ENCODE peak calls at places on chromosomes 6 and 20, in nine cellular contexts. One of them, this sample, is unnamed.

GRCh38 chr6:125913864-125914351 is 42.7 kb upstream of the HINT3 start:
- DNase-seq in GM23338: no peak
- DNase-seq in fibroblast of the conjunctiva: peak
- DNase-seq in A172: peak
- DNase-seq in AG10803: peak
- DNase-seq in non-pigmented ciliary epithelial cell: peak
- DNase-seq in Calu3: peak
- DNase-seq in stimulated activated CD4-positive, alpha-beta T cell treated with anti-CD3 and anti-CD28 coated beads, Interleukin-4, amount 100 ng/mL, for 48 hours: no peak
- DNase-seq in fibroblast of gingiva: peak
- DNase-seq in this sample: no peak

GRCh38 chr6:132830236-132830799 is 15.9 kb downstream of the RPS12 start:
- DNase-seq in GM23338: peak
- DNase-seq in fibroblast of the conjunctiva: no peak
- DNase-seq in A172: peak
- DNase-seq in AG10803: peak
- DNase-seq in non-pigmented ciliary epithelial cell: no peak
- DNase-seq in Calu3: peak
- DNase-seq in stimulated activated CD4-positive, alpha-beta T cell treated with anti-CD3 and anti-CD28 coated beads, Interleukin-4, amount 100 ng/mL, for 48 hours: no peak
- DNase-seq in fibroblast of gingiva: peak
- DNase-seq in this sample: no peak

GRCh38 chr6:53258076-53258773 is 90.5 kb downstream of the ELOVL5 start:
- DNase-seq in GM23338: peak
- DNase-seq in fibroblast of the conjunctiva: no peak
- DNase-seq in A172: no peak
- DNase-seq in AG10803: no peak
- DNase-seq in non-pigmented ciliary epithelial cell: no peak
- DNase-seq in Calu3: no peak
- DNase-seq in stimulated activated CD4-positive, alpha-beta T cell treated with anti-CD3 and anti-CD28 coated beads, Interleukin-4, amount 100 ng/mL, for 48 hours: no peak
- DNase-seq in fibroblast of gingiva: no peak
- DNase-seq in this sample: no peak

GRCh38 chr6:136371951-136372350 is 82.3 kb upstream of the BCLAF1 start:
- DNase-seq in GM23338: no peak
- DNase-seq in fibroblast of the conjunctiva: no peak
- DNase-seq in A172: no peak
- DNase-seq in AG10803: no peak
- DNase-seq in non-pigmented ciliary epithelial cell: no peak
- DNase-seq in Calu3: no peak
- DNase-seq in stimulated activated CD4-positive, alpha-beta T cell treated with anti-CD3 and anti-CD28 coated beads, Interleukin-4, amount 100 ng/mL, for 48 hours: no peak
- DNase-seq in fibroblast of gingiva: no peak
- DNase-seq in this sample: no peak

GRCh38 chr6:150090328-150090727 is 21.4 kb upstream of the ULBP3 start:
- DNase-seq in GM23338: no peak
- DNase-seq in fibroblast of the conjunctiva: no peak
- DNase-seq in A172: no peak
- DNase-seq in AG10803: no peak
- DNase-seq in non-pigmented ciliary epithelial cell: no peak
- DNase-seq in Calu3: no peak
- DNase-seq in stimulated activated CD4-positive, alpha-beta T cell treated with anti-CD3 and anti-CD28 coated beads, Interleukin-4, amount 100 ng/mL, for 48 hours: no peak
- DNase-seq in fibroblast of gingiva: no peak
- DNase-seq in this sample: no peak

GRCh38 chr6:168513766-168514165 is 72.8 kb downstream of the SMOC2 start:
- DNase-seq in GM23338: no peak
- DNase-seq in fibroblast of the conjunctiva: no peak
- DNase-seq in A172: no peak
- DNase-seq in AG10803: no peak
- DNase-seq in non-pigmented ciliary epithelial cell: no peak
- DNase-seq in Calu3: no peak
- DNase-seq in stimulated activated CD4-positive, alpha-beta T cell treated with anti-CD3 and anti-CD28 coated beads, Interleukin-4, amount 100 ng/mL, for 48 hours: no peak
- DNase-seq in fibroblast of gingiva: no peak
- DNase-seq in this sample: no peak

GRCh38 chr6:163579111-163579879 is 164.8 kb downstream of the QKI start:
- DNase-seq in GM23338: peak
- DNase-seq in fibroblast of the conjunctiva: no peak
- DNase-seq in A172: no peak
- DNase-seq in AG10803: no peak
- DNase-seq in non-pigmented ciliary epithelial cell: no peak
- DNase-seq in Calu3: no peak
- DNase-seq in stimulated activated CD4-positive, alpha-beta T cell treated with anti-CD3 and anti-CD28 coated beads, Interleukin-4, amount 100 ng/mL, for 48 hours: no peak
- DNase-seq in fibroblast of gingiva: no peak
- DNase-seq in this sample: no peak

GRCh38 chr6:45677381-45677992 is 299.8 kb upstream of the SUPT3H start:
- DNase-seq in GM23338: no peak
- DNase-seq in fibroblast of the conjunctiva: no peak
- DNase-seq in A172: no peak
- DNase-seq in AG10803: peak
- DNase-seq in non-pigmented ciliary epithelial cell: peak
- DNase-seq in Calu3: peak
- DNase-seq in stimulated activated CD4-positive, alpha-beta T cell treated with anti-CD3 and anti-CD28 coated beads, Interleukin-4, amount 100 ng/mL, for 48 hours: no peak
- DNase-seq in fibroblast of gingiva: no peak
- DNase-seq in this sample: peak

GRCh38 chr6:32685603-32686002 is 19.1 kb upstream of the HLA-DQB1 start:
- DNase-seq in GM23338: no peak
- DNase-seq in fibroblast of the conjunctiva: no peak
- DNase-seq in A172: no peak
- DNase-seq in AG10803: peak
- DNase-seq in non-pigmented ciliary epithelial cell: no peak
- DNase-seq in Calu3: no peak
- DNase-seq in stimulated activated CD4-positive, alpha-beta T cell treated with anti-CD3 and anti-CD28 coated beads, Interleukin-4, amount 100 ng/mL, for 48 hours: no peak
- DNase-seq in fibroblast of gingiva: peak
- DNase-seq in this sample: no peak

GRCh38 chr20:59646487-59646886 is 42.1 kb downstream of the PHACTR3 start:
- DNase-seq in GM23338: no peak
- DNase-seq in fibroblast of the conjunctiva: no peak
- DNase-seq in A172: no peak
- DNase-seq in AG10803: no peak
- DNase-seq in non-pigmented ciliary epithelial cell: no peak
- DNase-seq in Calu3: no peak
- DNase-seq in stimulated activated CD4-positive, alpha-beta T cell treated with anti-CD3 and anti-CD28 coated beads, Interleukin-4, amount 100 ng/mL, for 48 hours: no peak
- DNase-seq in fibroblast of gingiva: no peak
- DNase-seq in this sample: no peak

GRCh38 chr6:17015144-17015543 is 86.7 kb upstream of the STMND1 start:
- DNase-seq in GM23338: no peak
- DNase-seq in fibroblast of the conjunctiva: no peak
- DNase-seq in A172: peak
- DNase-seq in AG10803: peak
- DNase-seq in non-pigmented ciliary epithelial cell: peak
- DNase-seq in Calu3: no peak
- DNase-seq in stimulated activated CD4-positive, alpha-beta T cell treated with anti-CD3 and anti-CD28 coated beads, Interleukin-4, amount 100 ng/mL, for 48 hours: no peak
- DNase-seq in fibroblast of gingiva: peak
- DNase-seq in this sample: peak

GRCh38 chr6:20953019-20953418 is 418.8 kb downstream of the CDKAL1 start:
- DNase-seq in GM23338: peak
- DNase-seq in fibroblast of the conjunctiva: no peak
- DNase-seq in A172: peak
- DNase-seq in AG10803: no peak
- DNase-seq in non-pigmented ciliary epithelial cell: no peak
- DNase-seq in Calu3: no peak
- DNase-seq in stimulated activated CD4-positive, alpha-beta T cell treated with anti-CD3 and anti-CD28 coated beads, Interleukin-4, amount 100 ng/mL, for 48 hours: no peak
- DNase-seq in fibroblast of gingiva: no peak
- DNase-seq in this sample: no peak

GRCh38 chr20:59232618-59233017 is 67.8 kb upstream of the EDN3 start:
- DNase-seq in GM23338: no peak
- DNase-seq in fibroblast of the conjunctiva: no peak
- DNase-seq in A172: no peak
- DNase-seq in AG10803: no peak
- DNase-seq in non-pigmented ciliary epithelial cell: no peak
- DNase-seq in Calu3: no peak
- DNase-seq in stimulated activated CD4-positive, alpha-beta T cell treated with anti-CD3 and anti-CD28 coated beads, Interleukin-4, amount 100 ng/mL, for 48 hours: no peak
- DNase-seq in fibroblast of gingiva: no peak
- DNase-seq in this sample: no peak

GRCh38 chr6:158008894-158009891 is 27.5 kb downstream of the SYNJ2 start:
- DNase-seq in GM23338: no peak
- DNase-seq in fibroblast of the conjunctiva: no peak
- DNase-seq in A172: peak
- DNase-seq in AG10803: peak
- DNase-seq in non-pigmented ciliary epithelial cell: no peak
- DNase-seq in Calu3: no peak
- DNase-seq in stimulated activated CD4-positive, alpha-beta T cell treated with anti-CD3 and anti-CD28 coated beads, Interleukin-4, amount 100 ng/mL, for 48 hours: no peak
- DNase-seq in fibroblast of gingiva: peak
- DNase-seq in this sample: no peak

GRCh38 chr6:16669227-16669626 is 92.0 kb downstream of the ATXN1 start:
- DNase-seq in GM23338: no peak
- DNase-seq in fibroblast of the conjunctiva: no peak
- DNase-seq in A172: peak
- DNase-seq in AG10803: peak
- DNase-seq in non-pigmented ciliary epithelial cell: no peak
- DNase-seq in Calu3: peak
- DNase-seq in stimulated activated CD4-positive, alpha-beta T cell treated with anti-CD3 and anti-CD28 coated beads, Interleukin-4, amount 100 ng/mL, for 48 hours: peak
- DNase-seq in fibroblast of gingiva: no peak
- DNase-seq in this sample: peak

GRCh38 chr20:48791014-48791413 is 36.8 kb downstream of the PREX1 start:
- DNase-seq in GM23338: no peak
- DNase-seq in fibroblast of the conjunctiva: no peak
- DNase-seq in A172: no peak
- DNase-seq in AG10803: no peak
- DNase-seq in non-pigmented ciliary epithelial cell: no peak
- DNase-seq in Calu3: no peak
- DNase-seq in stimulated activated CD4-positive, alpha-beta T cell treated with anti-CD3 and anti-CD28 coated beads, Interleukin-4, amount 100 ng/mL, for 48 hours: no peak
- DNase-seq in fibroblast of gingiva: peak
- DNase-seq in this sample: no peak

GRCh38 chr20:33859157-33859695 is 48.1 kb downstream of the CHMP4B start:
- DNase-seq in GM23338: no peak
- DNase-seq in fibroblast of the conjunctiva: no peak
- DNase-seq in A172: peak
- DNase-seq in AG10803: no peak
- DNase-seq in non-pigmented ciliary epithelial cell: no peak
- DNase-seq in Calu3: no peak
- DNase-seq in stimulated activated CD4-positive, alpha-beta T cell treated with anti-CD3 and anti-CD28 coated beads, Interleukin-4, amount 100 ng/mL, for 48 hours: no peak
- DNase-seq in fibroblast of gingiva: no peak
- DNase-seq in this sample: no peak

GRCh38 chr6:82144007-82144851 is 103.3 kb downstream of the IBTK start:
- DNase-seq in GM23338: no peak
- DNase-seq in fibroblast of the conjunctiva: peak
- DNase-seq in A172: peak
- DNase-seq in AG10803: peak
- DNase-seq in non-pigmented ciliary epithelial cell: peak
- DNase-seq in Calu3: peak
- DNase-seq in stimulated activated CD4-positive, alpha-beta T cell treated with anti-CD3 and anti-CD28 coated beads, Interleukin-4, amount 100 ng/mL, for 48 hours: no peak
- DNase-seq in fibroblast of gingiva: peak
- DNase-seq in this sample: no peak

GRCh38 chr6:64034331-64034730 is 398.7 kb downstream of the PHF3 start:
- DNase-seq in GM23338: no peak
- DNase-seq in fibroblast of the conjunctiva: no peak
- DNase-seq in A172: no peak
- DNase-seq in AG10803: no peak
- DNase-seq in non-pigmented ciliary epithelial cell: no peak
- DNase-seq in Calu3: no peak
- DNase-seq in stimulated activated CD4-positive, alpha-beta T cell treated with anti-CD3 and anti-CD28 coated beads, Interleukin-4, amount 100 ng/mL, for 48 hours: no peak
- DNase-seq in fibroblast of gingiva: no peak
- DNase-seq in this sample: no peak

GRCh38 chr20:28562510-28562898 is 2695.0 kb upstream of the DEFB115 start:
- DNase-seq in GM23338: peak
- DNase-seq in fibroblast of the conjunctiva: no peak
- DNase-seq in A172: peak
- DNase-seq in AG10803: peak
- DNase-seq in non-pigmented ciliary epithelial cell: peak
- DNase-seq in Calu3: no peak
- DNase-seq in stimulated activated CD4-positive, alpha-beta T cell treated with anti-CD3 and anti-CD28 coated beads, Interleukin-4, amount 100 ng/mL, for 48 hours: no peak
- DNase-seq in fibroblast of gingiva: peak
- DNase-seq in this sample: no peak

GRCh38 chr6:159257846-159258245 is 88.6 kb downstream of the FNDC1 start:
- DNase-seq in GM23338: no peak
- DNase-seq in fibroblast of the conjunctiva: no peak
- DNase-seq in A172: no peak
- DNase-seq in AG10803: peak
- DNase-seq in non-pigmented ciliary epithelial cell: no peak
- DNase-seq in Calu3: no peak
- DNase-seq in stimulated activated CD4-positive, alpha-beta T cell treated with anti-CD3 and anti-CD28 coated beads, Interleukin-4, amount 100 ng/mL, for 48 hours: no peak
- DNase-seq in fibroblast of gingiva: peak
- DNase-seq in this sample: no peak

GRCh38 chr20:62274332-62275262 is 28.2 kb upstream of the ADRM1 start:
- DNase-seq in GM23338: no peak
- DNase-seq in fibroblast of the conjunctiva: no peak
- DNase-seq in A172: no peak
- DNase-seq in AG10803: no peak
- DNase-seq in non-pigmented ciliary epithelial cell: no peak
- DNase-seq in Calu3: no peak
- DNase-seq in stimulated activated CD4-positive, alpha-beta T cell treated with anti-CD3 and anti-CD28 coated beads, Interleukin-4, amount 100 ng/mL, for 48 hours: no peak
- DNase-seq in fibroblast of gingiva: no peak
- DNase-seq in this sample: no peak

GRCh38 chr6:115396112-115396906 is 664.4 kb downstream of the FRK start:
- DNase-seq in GM23338: no peak
- DNase-seq in fibroblast of the conjunctiva: no peak
- DNase-seq in A172: no peak
- DNase-seq in AG10803: no peak
- DNase-seq in non-pigmented ciliary epithelial cell: no peak
- DNase-seq in Calu3: no peak
- DNase-seq in stimulated activated CD4-positive, alpha-beta T cell treated with anti-CD3 and anti-CD28 coated beads, Interleukin-4, amount 100 ng/mL, for 48 hours: no peak
- DNase-seq in fibroblast of gingiva: no peak
- DNase-seq in this sample: no peak

GRCh38 chr6:107490568-107491058 is 696 bp downstream of the SOBP start:
- DNase-seq in GM23338: no peak
- DNase-seq in fibroblast of the conjunctiva: no peak
- DNase-seq in A172: no peak
- DNase-seq in AG10803: no peak
- DNase-seq in non-pigmented ciliary epithelial cell: no peak
- DNase-seq in Calu3: no peak
- DNase-seq in stimulated activated CD4-positive, alpha-beta T cell treated with anti-CD3 and anti-CD28 coated beads, Interleukin-4, amount 100 ng/mL, for 48 hours: peak
- DNase-seq in fibroblast of gingiva: no peak
- DNase-seq in this sample: peak